ENCODE peak calls at places on chromosomes 4 and X, in ten cellular contexts. T is NCI-H2081, W is substantia nigra, Y is NCI-H1694, G is right lobe of liver, S is brain microvascular endothelial cell, E is GM13976, I is NCI-H1436, L is NCI-H460, M is LoVo. A is an unnamed sample.
A peak's percentile ranks its signal among the peaks of the same experiment; 100 is the strongest.

GRCh38 chrX:129719931-129720520 is 18.8 kb upstream of the XPNPEP2 start:
- DNase-seq in T (no peak), W (no peak), G (no peak), E (no peak), I (no peak), S (no peak), Y (no peak), M (no peak), L (no peak), A (no peak)

GRCh38 chr4:153497988-153498967 is 32.1 kb downstream of the TMEM131L start:
- DNase-seq in Y (no peak), T (no peak), G (no peak), S (peak; percentile 68), L (no peak), W (no peak), E (peak; percentile 73), I (no peak), M (no peak), A (peak; percentile 86)

GRCh38 chr4:8909548-8909947 is 37.9 kb upstream of the HMX1 start:
- DNase-seq in E (peak; percentile 25), G (no peak), T (no peak), Y (no peak), S (no peak), M (no peak), W (no peak), L (no peak), I (no peak), A (no peak)

GRCh38 chr4:147340547-147341225 is 140.2 kb upstream of the EDNRA start:
- DNase-seq in I (no peak), T (no peak), L (no peak), Y (no peak), S (no peak), G (no peak), E (peak; percentile 27), M (no peak), W (no peak), A (no peak)

GRCh38 chr4:25539241-25539640 is 116.4 kb upstream of the SLC34A2 start:
- DNase-seq in G (no peak), E (no peak), M (no peak), W (no peak), I (no peak), S (no peak), Y (no peak), L (no peak), T (no peak), A (no peak)

GRCh38 chrX:43559643-43560042 is 96.5 kb upstream of the MAOA start:
- DNase-seq in I (peak; percentile 2), E (no peak), M (peak; percentile 30), S (peak; percentile 22), Y (no peak), L (peak; percentile 46), W (no peak), G (peak; percentile 50), T (peak; percentile 45), A (no peak)

GRCh38 chrX:8289523-8289922 is 118.5 kb upstream of the VCX2 start:
- DNase-seq in L (no peak), Y (no peak), G (no peak), E (no peak), M (no peak), W (no peak), S (peak; percentile 32), I (no peak), T (no peak), A (peak; percentile 31)

GRCh38 chrX:9785944-9786741 is at the start of gene SHROOM2:
- DNase-seq in G (peak; percentile 52), S (no peak), T (no peak), I (no peak), Y (no peak), L (no peak), M (peak; percentile 11), W (no peak), E (no peak), A (no peak)

GRCh38 chr4:189177130-189177529 is 763.5 kb upstream of the FRG1 start:
- DNase-seq in T (no peak), W (no peak), S (no peak), I (no peak), M (no peak), E (no peak), Y (no peak), G (no peak), L (no peak), A (no peak)

GRCh38 chr4:125704726-125705125 is 390.0 kb downstream of the FAT4 start:
- DNase-seq in Y (no peak), G (no peak), M (no peak), E (no peak), T (no peak), L (no peak), I (no peak), W (no peak), S (no peak), A (peak; percentile 45)

GRCh38 chrX:21374163-21374993 is at the start of gene CNKSR2:
- DNase-seq in Y (peak; percentile 26), L (peak; percentile 49), M (no peak), W (no peak), G (peak; percentile 79), T (peak; percentile 79), E (peak; percentile 56), S (peak; percentile 1), I (peak; percentile 76), A (peak; percentile 63)

GRCh38 chrX:1486749-1487361 is 34.1 kb upstream of the ASMTL start:
- DNase-seq in E (no peak), W (no peak), M (no peak), L (no peak), T (no peak), S (no peak), I (no peak), G (peak; percentile 56), Y (no peak), A (no peak)

GRCh38 chr4:108240356-108240755 is 71.6 kb upstream of the LEF1 start:
- DNase-seq in W (no peak), T (no peak), I (no peak), L (no peak), S (peak; percentile 12), Y (no peak), M (no peak), G (no peak), E (no peak), A (no peak)

GRCh38 chr4:13942936-13943335 is 315.4 kb upstream of the BOD1L1 start:
- DNase-seq in I (no peak), T (no peak), S (no peak), E (no peak), Y (no peak), L (no peak), W (no peak), M (no peak), G (no peak), A (no peak)

GRCh38 chr4:177566691-177567090 is 124.5 kb upstream of the AGA start:
- DNase-seq in M (no peak), G (no peak), T (no peak), E (no peak), W (no peak), S (no peak), Y (no peak), L (no peak), I (no peak), A (no peak)

GRCh38 chrX:8868070-8868795 is 67.0 kb upstream of the FAM9A start:
- DNase-seq in S (peak; percentile 57), W (no peak), T (no peak), G (peak; percentile 78), E (no peak), Y (no peak), L (no peak), I (no peak), M (no peak), A (peak; percentile 89)

GRCh38 chr4:81912420-81912819 is 440.7 kb upstream of the RASGEF1B start:
- DNase-seq in S (no peak), E (no peak), W (no peak), M (no peak), T (no peak), G (no peak), Y (no peak), L (no peak), I (no peak), A (no peak)

GRCh38 chrX:119427024-119427794 is 28.1 kb downstream of the SLC25A43 start:
- DNase-seq in T (no peak), L (no peak), I (no peak), E (peak; percentile 52), M (no peak), W (no peak), Y (no peak), S (peak; percentile 25), G (peak; percentile 61), A (no peak)

A was measured in NCI-H226.